ENCODE peak calls at places on chromosome 12, in eight cellular contexts. One of them, this sample, is unnamed. For H3K27me3, the result is how much of the 10 kb centered on the place peaks cover.

GRCh38 chr12:116492703-116493324 is 66.4 kb upstream of the MAP1LC3B2 start:
- DNase-seq in Panc1: peak
- DNase-seq in body of pancreas: no peak
- DNase-seq in esophagus muscularis mucosa: no peak
- DNase-seq in uterus: no peak
- DNase-seq in heart right ventricle: no peak
- DNase-seq in bronchial epithelial cell: peak
- DNase-seq in brain microvascular endothelial cell: peak
- DNase-seq in this sample: no peak

GRCh38 chr12:10716704-10717315 is 6.3 kb downstream of the YBX3 start:
- DNase-seq in Panc1: no peak
- DNase-seq in body of pancreas: peak
- DNase-seq in esophagus muscularis mucosa: peak
- DNase-seq in uterus: peak
- DNase-seq in heart right ventricle: peak
- DNase-seq in bronchial epithelial cell: peak
- DNase-seq in brain microvascular endothelial cell: peak
- DNase-seq in this sample: peak

GRCh38 chr12:12115531-12115930 is 44.8 kb downstream of the BCL2L14 start:
- DNase-seq in Panc1: no peak
- DNase-seq in body of pancreas: no peak
- DNase-seq in esophagus muscularis mucosa: no peak
- DNase-seq in uterus: no peak
- DNase-seq in heart right ventricle: no peak
- DNase-seq in bronchial epithelial cell: no peak
- DNase-seq in brain microvascular endothelial cell: no peak
- DNase-seq in this sample: no peak

GRCh38 chr12:130111965-130112496 is 50.2 kb upstream of the FZD10 start:
- DNase-seq in Panc1: no peak
- DNase-seq in body of pancreas: no peak
- DNase-seq in esophagus muscularis mucosa: no peak
- DNase-seq in uterus: no peak
- DNase-seq in heart right ventricle: no peak
- DNase-seq in bronchial epithelial cell: no peak
- DNase-seq in brain microvascular endothelial cell: no peak
- DNase-seq in this sample: no peak

GRCh38 chr12:12720052-12720451 is 2.9 kb downstream of the CDKN1B start:
- DNase-seq in Panc1: no peak
- DNase-seq in body of pancreas: no peak
- DNase-seq in esophagus muscularis mucosa: no peak
- DNase-seq in uterus: no peak
- DNase-seq in heart right ventricle: no peak
- DNase-seq in bronchial epithelial cell: peak
- DNase-seq in brain microvascular endothelial cell: no peak
- DNase-seq in this sample: no peak

GRCh38 chr12:30909721-30910350 is 16.7 kb upstream of the TSPAN11 start:
- DNase-seq in Panc1: no peak
- DNase-seq in body of pancreas: no peak
- DNase-seq in esophagus muscularis mucosa: no peak
- DNase-seq in uterus: no peak
- DNase-seq in heart right ventricle: no peak
- DNase-seq in bronchial epithelial cell: no peak
- DNase-seq in brain microvascular endothelial cell: no peak
- DNase-seq in this sample: no peak

GRCh38 chr12:42902001-42902400 is 312.5 kb upstream of the PRICKLE1 start:
- DNase-seq in Panc1: no peak
- DNase-seq in body of pancreas: no peak
- DNase-seq in esophagus muscularis mucosa: no peak
- DNase-seq in uterus: no peak
- DNase-seq in heart right ventricle: no peak
- DNase-seq in bronchial epithelial cell: no peak
- DNase-seq in brain microvascular endothelial cell: no peak
- DNase-seq in this sample: no peak

GRCh38 chr12:116601933-116602809 is 43.0 kb downstream of the MAP1LC3B2 start:
- DNase-seq in Panc1: no peak
- DNase-seq in body of pancreas: no peak
- DNase-seq in esophagus muscularis mucosa: no peak
- DNase-seq in uterus: no peak
- DNase-seq in heart right ventricle: no peak
- DNase-seq in bronchial epithelial cell: no peak
- DNase-seq in brain microvascular endothelial cell: no peak
- DNase-seq in this sample: no peak

GRCh38 chr12:51751657-51752056 is 96.9 kb downstream of the FIGNL2 start:
- DNase-seq in Panc1: no peak
- DNase-seq in body of pancreas: peak
- DNase-seq in esophagus muscularis mucosa: no peak
- DNase-seq in uterus: no peak
- DNase-seq in heart right ventricle: no peak
- DNase-seq in bronchial epithelial cell: no peak
- DNase-seq in brain microvascular endothelial cell: no peak
- DNase-seq in this sample: no peak

GRCh38 chr12:24852420-24852819 is 96.5 kb downstream of the BCAT1 start:
- DNase-seq in Panc1: no peak
- DNase-seq in body of pancreas: no peak
- DNase-seq in esophagus muscularis mucosa: no peak
- DNase-seq in uterus: no peak
- DNase-seq in heart right ventricle: no peak
- DNase-seq in bronchial epithelial cell: no peak
- DNase-seq in brain microvascular endothelial cell: no peak
- DNase-seq in this sample: no peak

GRCh38 chr12:98745578-98746391 is 100.7 kb downstream of the APAF1 start:
- DNase-seq in Panc1: no peak
- DNase-seq in body of pancreas: peak
- DNase-seq in esophagus muscularis mucosa: peak
- DNase-seq in uterus: peak
- DNase-seq in heart right ventricle: no peak
- DNase-seq in bronchial epithelial cell: no peak
- DNase-seq in brain microvascular endothelial cell: no peak
- DNase-seq in this sample: no peak

GRCh38 chr12:22537000-22537544 is 7.3 kb downstream of the C2CD5 start:
- DNase-seq in Panc1: no peak
- DNase-seq in body of pancreas: no peak
- DNase-seq in esophagus muscularis mucosa: no peak
- DNase-seq in uterus: no peak
- DNase-seq in heart right ventricle: no peak
- DNase-seq in bronchial epithelial cell: no peak
- DNase-seq in brain microvascular endothelial cell: no peak
- DNase-seq in this sample: no peak

GRCh38 chr12:130145731-130146130 is 16.5 kb upstream of the FZD10 start:
- DNase-seq in Panc1: no peak
- DNase-seq in body of pancreas: no peak
- DNase-seq in esophagus muscularis mucosa: no peak
- DNase-seq in uterus: no peak
- DNase-seq in heart right ventricle: no peak
- DNase-seq in bronchial epithelial cell: no peak
- DNase-seq in brain microvascular endothelial cell: no peak
- DNase-seq in this sample: peak

GRCh38 chr12:103547929-103548328 is 39.1 kb upstream of the STAB2 start:
- DNase-seq in Panc1: no peak
- DNase-seq in body of pancreas: no peak
- DNase-seq in esophagus muscularis mucosa: peak
- DNase-seq in uterus: no peak
- DNase-seq in heart right ventricle: no peak
- DNase-seq in bronchial epithelial cell: no peak
- DNase-seq in brain microvascular endothelial cell: no peak
- DNase-seq in this sample: no peak

GRCh38 chr12:48883305-48884171 is 17.9 kb upstream of the RND1 start:
- DNase-seq in Panc1: no peak
- DNase-seq in body of pancreas: peak
- DNase-seq in esophagus muscularis mucosa: no peak
- DNase-seq in uterus: no peak
- DNase-seq in heart right ventricle: no peak
- DNase-seq in bronchial epithelial cell: peak
- DNase-seq in brain microvascular endothelial cell: peak
- DNase-seq in this sample: no peak

GRCh38 chr12:28374556-28374955 is 184.3 kb downstream of the CCDC91 start:
- DNase-seq in Panc1: no peak
- DNase-seq in body of pancreas: no peak
- DNase-seq in esophagus muscularis mucosa: no peak
- DNase-seq in uterus: no peak
- DNase-seq in heart right ventricle: no peak
- DNase-seq in bronchial epithelial cell: peak
- DNase-seq in brain microvascular endothelial cell: no peak
- DNase-seq in this sample: no peak

GRCh38 chr12:106692896-106693295 is 81.6 kb upstream of the RIC8B start:
- DNase-seq in Panc1: no peak
- DNase-seq in body of pancreas: no peak
- DNase-seq in esophagus muscularis mucosa: peak
- DNase-seq in uterus: no peak
- DNase-seq in heart right ventricle: no peak
- DNase-seq in bronchial epithelial cell: no peak
- DNase-seq in brain microvascular endothelial cell: no peak
- DNase-seq in this sample: no peak

GRCh38 chr12:63915105-63915830 is 70.8 kb downstream of the SRGAP1 start:
- DNase-seq in Panc1: no peak
- DNase-seq in body of pancreas: peak
- DNase-seq in esophagus muscularis mucosa: no peak
- DNase-seq in uterus: no peak
- DNase-seq in heart right ventricle: no peak
- DNase-seq in bronchial epithelial cell: peak
- DNase-seq in brain microvascular endothelial cell: peak
- DNase-seq in this sample: no peak

GRCh38 chr12:87813476-87814234 is 215.5 kb downstream of the C12orf50 start:
- DNase-seq in Panc1: no peak
- DNase-seq in body of pancreas: no peak
- DNase-seq in esophagus muscularis mucosa: no peak
- DNase-seq in uterus: no peak
- DNase-seq in heart right ventricle: no peak
- DNase-seq in bronchial epithelial cell: peak
- DNase-seq in brain microvascular endothelial cell: peak
- DNase-seq in this sample: no peak

GRCh38 chr12:94873368-94874085 is 130.0 kb downstream of the NDUFA12 start:
- DNase-seq in Panc1: no peak
- DNase-seq in body of pancreas: peak
- DNase-seq in esophagus muscularis mucosa: peak
- DNase-seq in uterus: peak
- DNase-seq in heart right ventricle: peak
- DNase-seq in bronchial epithelial cell: no peak
- DNase-seq in brain microvascular endothelial cell: no peak
- DNase-seq in this sample: no peak

GRCh38 chr12:112794721-112795486 is 3.4 kb downstream of the RPH3A start:
- DNase-seq in Panc1: no peak
- DNase-seq in body of pancreas: no peak
- DNase-seq in esophagus muscularis mucosa: no peak
- DNase-seq in uterus: no peak
- DNase-seq in heart right ventricle: no peak
- DNase-seq in bronchial epithelial cell: no peak
- DNase-seq in brain microvascular endothelial cell: no peak
- DNase-seq in this sample: no peak

DNA sequence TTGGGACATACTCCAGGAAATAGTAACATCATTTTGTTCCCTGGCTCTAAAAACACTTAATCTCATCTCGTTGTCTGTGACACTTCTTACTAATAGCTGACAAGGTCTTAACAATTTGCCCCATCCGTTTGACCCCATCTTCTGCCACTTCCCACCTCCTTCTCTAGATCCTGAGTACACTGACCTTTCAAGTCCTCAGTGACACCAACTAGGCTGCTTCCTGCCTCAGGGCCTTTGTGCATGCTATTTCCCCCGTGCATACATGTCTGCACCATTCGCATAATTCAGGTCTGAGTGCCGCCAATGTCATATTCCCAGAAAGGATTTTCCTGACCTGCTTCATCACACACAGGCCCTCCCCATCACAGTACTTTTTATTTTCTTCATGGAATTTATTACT is 70.6 kb upstream of the CCND2 start:
- DNase-seq in Panc1: no peak
- DNase-seq in body of pancreas: no peak
- DNase-seq in esophagus muscularis mucosa: peak
- DNase-seq in uterus: no peak
- DNase-seq in heart right ventricle: no peak
- DNase-seq in bronchial epithelial cell: no peak
- DNase-seq in brain microvascular endothelial cell: no peak
- DNase-seq in this sample: no peak
- H3K27me3 ChIP-seq in Panc1: under half
- H3K27me3 ChIP-seq in body of pancreas: under half
- H3K27me3 ChIP-seq in esophagus muscularis mucosa: under half
- H3K27me3 ChIP-seq in uterus: under half
- H3K27me3 ChIP-seq in heart right ventricle: under half
- H3K27me3 ChIP-seq in bronchial epithelial cell: under half
- H3K27me3 ChIP-seq in brain microvascular endothelial cell: under half
- H3K27me3 ChIP-seq in this sample: under half

GRCh38 chr12:54172102-54172630 is 16.6 kb downstream of the SMUG1 start:
- DNase-seq in Panc1: no peak
- DNase-seq in body of pancreas: no peak
- DNase-seq in esophagus muscularis mucosa: no peak
- DNase-seq in uterus: no peak
- DNase-seq in heart right ventricle: no peak
- DNase-seq in bronchial epithelial cell: no peak
- DNase-seq in brain microvascular endothelial cell: no peak
- DNase-seq in this sample: no peak
- H3K27me3 ChIP-seq in Panc1: under half
- H3K27me3 ChIP-seq in body of pancreas: under half
- H3K27me3 ChIP-seq in esophagus muscularis mucosa: under half
- H3K27me3 ChIP-seq in uterus: under half
- H3K27me3 ChIP-seq in heart right ventricle: half or more
- H3K27me3 ChIP-seq in bronchial epithelial cell: under half
- H3K27me3 ChIP-seq in brain microvascular endothelial cell: under half
- H3K27me3 ChIP-seq in this sample: under half

GRCh38 chr12:113983777-113984448 is 17.8 kb upstream of the RBM19 start:
- DNase-seq in Panc1: no peak
- DNase-seq in body of pancreas: no peak
- DNase-seq in esophagus muscularis mucosa: no peak
- DNase-seq in uterus: no peak
- DNase-seq in heart right ventricle: no peak
- DNase-seq in bronchial epithelial cell: no peak
- DNase-seq in brain microvascular endothelial cell: no peak
- DNase-seq in this sample: no peak
- H3K27me3 ChIP-seq in Panc1: under half
- H3K27me3 ChIP-seq in body of pancreas: under half
- H3K27me3 ChIP-seq in esophagus muscularis mucosa: under half
- H3K27me3 ChIP-seq in uterus: under half
- H3K27me3 ChIP-seq in heart right ventricle: under half
- H3K27me3 ChIP-seq in bronchial epithelial cell: under half
- H3K27me3 ChIP-seq in brain microvascular endothelial cell: under half
- H3K27me3 ChIP-seq in this sample: under half

DNA sequence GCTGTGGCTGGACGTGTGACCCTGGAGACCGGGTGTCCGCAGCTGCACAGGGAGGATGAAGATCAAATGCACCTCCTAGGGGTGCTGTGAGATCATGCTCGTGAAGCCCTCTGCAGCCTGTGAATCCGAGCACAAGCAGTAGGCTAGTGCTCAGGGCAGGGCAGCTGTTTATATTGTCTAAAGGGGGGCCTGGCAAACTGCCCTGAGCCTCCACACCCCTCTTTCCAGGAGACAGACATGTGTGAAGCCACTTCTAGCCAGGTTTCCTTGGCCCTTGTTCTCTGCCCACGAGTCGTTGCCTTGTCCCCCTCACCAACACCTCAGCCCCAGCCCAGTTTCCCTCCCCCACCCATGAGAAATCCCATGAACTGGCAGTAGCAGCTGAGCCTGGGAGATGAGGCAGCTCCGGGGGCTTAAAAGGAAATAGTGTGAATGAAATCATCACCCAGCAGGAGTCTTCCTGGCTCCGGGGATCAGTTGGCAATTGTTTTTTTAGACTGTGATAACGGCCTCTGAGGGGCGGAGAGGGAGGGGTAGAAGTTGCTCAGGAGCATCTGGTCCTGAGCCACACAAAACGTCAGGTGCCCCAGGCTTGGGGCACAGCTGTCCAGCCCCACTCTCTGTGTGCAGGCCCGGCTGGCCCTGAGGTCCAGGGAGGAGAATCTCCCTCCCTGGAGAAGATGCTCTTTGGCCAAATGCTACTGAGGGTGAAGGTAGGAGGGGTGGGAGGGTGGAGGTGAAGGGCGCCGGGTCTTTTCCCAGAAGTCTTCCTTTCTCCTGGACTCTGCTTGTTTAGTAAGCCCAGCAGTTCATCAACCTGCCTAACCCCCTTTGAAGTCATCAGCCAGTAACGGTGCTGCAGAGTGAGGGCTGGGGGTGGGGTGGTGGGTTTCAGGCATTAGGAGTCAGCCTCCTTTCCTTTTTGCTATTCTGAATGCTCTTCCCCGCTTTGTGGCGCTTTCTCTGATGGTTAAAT is 4.0 kb downstream of the FGF6 start:
- DNase-seq in Panc1: no peak
- DNase-seq in body of pancreas: no peak
- DNase-seq in esophagus muscularis mucosa: peak
- DNase-seq in uterus: no peak
- DNase-seq in heart right ventricle: no peak
- DNase-seq in bronchial epithelial cell: no peak
- DNase-seq in brain microvascular endothelial cell: peak
- DNase-seq in this sample: no peak
- H3K27me3 ChIP-seq in Panc1: under half
- H3K27me3 ChIP-seq in body of pancreas: under half
- H3K27me3 ChIP-seq in esophagus muscularis mucosa: under half
- H3K27me3 ChIP-seq in uterus: under half
- H3K27me3 ChIP-seq in heart right ventricle: under half
- H3K27me3 ChIP-seq in bronchial epithelial cell: under half
- H3K27me3 ChIP-seq in brain microvascular endothelial cell: under half
- H3K27me3 ChIP-seq in this sample: under half